ENCODE peak calls at places on chromosome 18, in five cellular contexts. One of them, this sample, is unnamed.

GRCh38 chr18:35191252-35192025 is 49.4 kb upstream of the ZNF397 start:
- DNase-seq in T1000: no peak
- DNase-seq in astrocyte of the spinal cord: no peak
- DNase-seq in kidney glomerular epithelial cell: no peak
- DNase-seq in DMS153: no peak
- DNase-seq in this sample: no peak

GRCh38 chr18:48975817-48976649 is 25.3 kb upstream of the SMAD7 start:
- DNase-seq in T1000: no peak
- DNase-seq in astrocyte of the spinal cord: peak; percentile 55
- DNase-seq in kidney glomerular epithelial cell: peak; percentile 32
- DNase-seq in DMS153: peak; percentile 30
- DNase-seq in this sample: peak; percentile 63

GRCh38 chr18:12884521-12885323 is 685 bp upstream of the PTPN2 start:
- DNase-seq in T1000: no peak
- DNase-seq in astrocyte of the spinal cord: peak; percentile 29
- DNase-seq in kidney glomerular epithelial cell: peak; percentile 15
- DNase-seq in DMS153: no peak
- DNase-seq in this sample: no peak

GRCh38 chr18:3720818-3721545 is 271.0 kb downstream of the TGIF1 start:
- DNase-seq in T1000: no peak
- DNase-seq in astrocyte of the spinal cord: no peak
- DNase-seq in kidney glomerular epithelial cell: no peak
- DNase-seq in DMS153: no peak
- DNase-seq in this sample: no peak

GRCh38 chr18:43800584-43800983 is 523.3 kb upstream of the SYT4 start:
- DNase-seq in T1000: no peak
- DNase-seq in astrocyte of the spinal cord: no peak
- DNase-seq in kidney glomerular epithelial cell: no peak
- DNase-seq in DMS153: no peak
- DNase-seq in this sample: no peak

GRCh38 chr18:48019557-48019956 is 89.1 kb upstream of the SMAD2 start:
- DNase-seq in T1000: no peak
- DNase-seq in astrocyte of the spinal cord: no peak
- DNase-seq in kidney glomerular epithelial cell: no peak
- DNase-seq in DMS153: no peak
- DNase-seq in this sample: no peak

GRCh38 chr18:44507729-44508325 is 172.9 kb upstream of the SETBP1 start:
- DNase-seq in T1000: no peak
- DNase-seq in astrocyte of the spinal cord: no peak
- DNase-seq in kidney glomerular epithelial cell: no peak
- DNase-seq in DMS153: no peak
- DNase-seq in this sample: peak; percentile 9

GRCh38 chr18:58152891-58153290 is 108.9 kb downstream of the NEDD4L start:
- DNase-seq in T1000: no peak
- DNase-seq in astrocyte of the spinal cord: no peak
- DNase-seq in kidney glomerular epithelial cell: no peak
- DNase-seq in DMS153: no peak
- DNase-seq in this sample: no peak

This sample was measured in stimulated activated naive CD8-positive, alpha-beta T cell treated with anti-CD3 and anti-CD28 coated beads, Interleukin-15, amount 100 ng/mL, for 72 hours.